ENCODE peak calls at places on chromosome 17, in seven cellular contexts. O is astrocyte, K is heart left ventricle, G is AG10803, C is tibial nerve, Q is brain microvascular endothelial cell, T is esophagus muscularis mucosa. A is an unnamed sample.

GRCh38 chr17:77957215-77957868 is 1.2 kb upstream of the TNRC6C start:
- DNase-seq in O (peak), K (no peak), G (peak), C (peak), Q (no peak), T (peak), A (no peak)

GRCh38 chr17:44387773-44388172 is 1.7 kb downstream of the ITGA2B start:
- DNase-seq in O (no peak), K (no peak), G (no peak), C (no peak), Q (no peak), T (no peak), A (no peak)

GRCh38 chr17:63993368-63993990 is 4.7 kb upstream of the PRR29 start:
- DNase-seq in O (no peak), K (no peak), G (no peak), C (no peak), Q (no peak), T (no peak), A (no peak)

GRCh38 chr17:835263-835662 is 53.1 kb downstream of the MRM3 start:
- DNase-seq in O (peak), K (no peak), G (peak), C (peak), Q (peak), T (no peak), A (peak)

GRCh38 chr17:65698381-65699061 is 137.1 kb upstream of the AXIN2 start:
- DNase-seq in O (peak), K (no peak), G (peak), C (no peak), Q (peak), T (no peak), A (no peak)

GRCh38 chr17:46978489-46979022 is 497 bp downstream of the RPRML start:
- DNase-seq in O (no peak), K (no peak), G (no peak), C (no peak), Q (no peak), T (no peak), A (no peak)

GRCh38 chr17:5097101-5097834 is 14.4 kb downstream of the ZNF232 start:
- DNase-seq in O (no peak), K (peak), G (no peak), C (peak), Q (no peak), T (no peak), A (no peak)

GRCh38 chr17:73096866-73097265 is 4.4 kb upstream of the SLC39A11 start:
- DNase-seq in O (peak), K (peak), G (peak), C (no peak), Q (no peak), T (no peak), A (no peak)

GRCh38 chr17:2357931-2358434 is 20.7 kb downstream of the SGSM2 start:
- DNase-seq in O (no peak), K (no peak), G (no peak), C (no peak), Q (no peak), T (no peak), A (no peak)

GRCh38 chr17:2108170-2108569 is 53.3 kb downstream of the HIC1 start:
- DNase-seq in O (no peak), K (no peak), G (peak), C (no peak), Q (no peak), T (no peak), A (no peak)

DNA sequence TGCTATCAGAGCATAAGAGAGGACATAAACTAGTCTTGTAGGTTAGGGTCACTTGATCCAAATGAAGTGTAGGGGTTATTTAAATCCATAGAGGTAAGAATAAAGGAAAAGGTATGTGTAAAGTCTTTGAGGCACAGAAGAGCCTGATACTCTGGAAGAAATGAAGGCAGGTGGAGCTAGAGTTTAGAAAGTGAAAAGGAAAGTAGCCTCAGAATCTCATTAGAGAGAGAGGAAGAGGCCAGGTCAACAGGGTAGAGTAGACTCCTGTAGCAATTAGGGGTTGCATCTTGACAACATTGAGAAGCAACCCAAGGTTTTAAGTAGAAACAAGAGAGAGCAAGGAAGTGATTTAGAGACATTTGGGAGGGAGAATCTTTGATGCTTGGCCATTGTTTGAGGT is 235.2 kb upstream of the SOX9 start:
- DNase-seq in O (no peak), K (no peak), G (no peak), C (no peak), Q (no peak), T (no peak), A (no peak)
- H3K4me3 ChIP-seq in O (no peak), K (no peak), G (no peak), C (no peak), Q (no peak), T (no peak), A (no peak)

GRCh38 chr17:60328679-60329078 is 63.3 kb downstream of the USP32 start:
- DNase-seq in O (no peak), K (no peak), G (no peak), C (no peak), Q (no peak), T (no peak), A (no peak)

GRCh38 chr17:60327870-60328362 is 64.0 kb downstream of the USP32 start:
- DNase-seq in O (no peak), K (no peak), G (no peak), C (no peak), Q (no peak), T (no peak), A (no peak)

GRCh38 chr17:60326702-60327101 is 65.2 kb downstream of the USP32 start:
- DNase-seq in O (no peak), K (no peak), G (no peak), C (no peak), Q (no peak), T (no peak), A (no peak)

GRCh38 chr17:60325730-60326524 is 66.0 kb downstream of the USP32 start:
- DNase-seq in O (no peak), K (no peak), G (no peak), C (no peak), Q (no peak), T (no peak), A (no peak)

GRCh38 chr17:60327122-60327869 is 64.6 kb downstream of the USP32 start:
- DNase-seq in O (no peak), K (no peak), G (no peak), C (no peak), Q (no peak), T (no peak), A (no peak)
- H3K4me3 ChIP-seq in O (no peak), K (no peak), G (no peak), C (no peak), Q (no peak), T (no peak), A (no peak)

GRCh38 chr17:76371656-76372628 is 12.5 kb upstream of the SPHK1 start:
- DNase-seq in O (peak), K (no peak), G (peak), C (no peak), Q (peak), T (no peak), A (no peak)
- H3K4me3 ChIP-seq in O (peak), K (no peak), G (no peak), C (no peak), Q (no peak), T (no peak), A (no peak)

DNA sequence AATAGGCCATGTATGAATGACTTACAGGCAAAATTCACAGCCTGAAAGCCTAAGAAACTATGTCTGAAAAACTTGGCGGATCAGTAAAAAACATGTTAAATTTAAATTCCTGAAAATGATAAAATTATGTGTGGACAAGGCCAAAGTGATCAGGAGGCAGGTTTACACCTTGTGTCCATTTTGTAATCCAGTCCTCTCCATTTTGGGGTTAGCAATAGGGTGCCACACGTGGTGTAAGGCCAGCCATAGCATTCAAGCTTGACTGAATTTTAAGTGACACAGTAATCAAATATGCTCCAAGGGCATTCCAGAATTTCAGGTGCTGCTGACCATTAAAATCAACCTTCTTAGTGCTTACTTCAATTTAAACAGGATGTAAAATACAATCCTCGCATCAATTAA is 2.7 kb downstream of the RNF43 start:
- DNase-seq in O (no peak), K (no peak), G (no peak), C (no peak), Q (no peak), T (no peak), A (no peak)
- H3K4me3 ChIP-seq in O (no peak), K (peak), G (no peak), C (no peak), Q (no peak), T (no peak), A (no peak)

DNA sequence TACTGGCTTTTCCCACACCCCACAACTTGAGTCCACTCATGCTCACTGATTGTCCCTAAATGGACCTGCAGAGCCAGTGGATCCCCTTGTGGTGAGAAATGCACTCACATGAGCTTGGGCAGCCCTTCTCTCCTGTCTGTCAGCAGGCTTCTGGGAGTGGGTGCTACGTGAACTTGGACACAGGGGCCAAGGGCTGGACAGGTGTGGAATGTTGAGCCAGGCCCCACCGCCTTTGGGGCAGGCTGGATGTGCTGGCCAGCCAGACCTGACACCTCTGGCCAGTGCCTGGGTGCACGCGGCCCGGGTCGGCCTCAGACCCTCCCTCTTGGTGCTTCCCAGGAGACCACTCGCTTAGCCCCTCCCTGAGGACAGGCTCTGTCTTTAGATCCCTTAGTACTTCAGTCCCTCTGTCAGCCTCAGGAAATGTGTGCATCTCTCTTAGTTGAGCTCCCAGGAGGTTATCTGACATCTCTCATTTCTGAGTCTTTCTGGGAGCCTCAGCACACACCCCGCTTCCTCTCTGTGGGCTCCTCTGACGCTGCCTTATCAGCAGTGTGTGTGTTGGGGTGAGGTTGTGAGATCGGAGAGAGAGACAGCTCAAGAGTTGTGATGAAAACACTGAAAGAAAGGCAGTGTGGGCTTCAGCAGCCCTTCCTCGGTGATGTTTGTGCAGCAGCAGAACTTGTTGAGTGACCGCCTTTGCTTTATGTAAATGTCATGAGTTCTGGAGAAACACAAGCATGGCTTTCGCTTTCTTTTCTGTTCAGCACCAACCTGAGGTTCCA is 117.0 kb downstream of the RAB11FIP4 start:
- DNase-seq in O (no peak), K (no peak), G (no peak), C (no peak), Q (no peak), T (no peak), A (no peak)
- H3K4me3 ChIP-seq in O (no peak), K (no peak), G (no peak), C (peak), Q (no peak), T (no peak), A (no peak)

GRCh38 chr17:66904760-66905637 is 59.5 kb upstream of the CACNG4 start:
- DNase-seq in O (peak), K (peak), G (peak), C (no peak), Q (peak), T (no peak), A (no peak)
- H3K4me3 ChIP-seq in O (no peak), K (no peak), G (no peak), C (no peak), Q (no peak), T (no peak), A (no peak)

A was measured in gastrocnemius medialis.